ENCODE peak calls at places on chromosomes 5 and 9, in four cellular contexts. K is skeletal muscle cell, N is NCI-H1092, Y is GDM1. R is an unnamed sample.
A peak's percentile ranks its signal among the peaks of the same experiment; 100 is the strongest.

GRCh38 chr5:144307726-144308125 is 137.1 kb downstream of the KCTD16 start:
- DNase-seq in K (no peak), N (no peak), Y (no peak), R (no peak)

GRCh38 chr9:36802171-36802920 is 229.7 kb downstream of the MELK start:
- DNase-seq in K (peak; percentile 6), N (peak; percentile 70), Y (no peak), R (no peak)

GRCh38 chr9:96638606-96639364 is 16.3 kb downstream of the PRXL2C start:
- DNase-seq in K (no peak), N (no peak), Y (no peak), R (no peak)

GRCh38 chr9:18906656-18907395 is 126.2 kb downstream of the SAXO1 start:
- DNase-seq in K (peak; percentile 36), N (no peak), Y (no peak), R (no peak)

GRCh38 chr5:57338068-57338848 is 144.4 kb downstream of the ACTBL2 start:
- DNase-seq in K (no peak), N (no peak), Y (peak; percentile 20), R (no peak)

GRCh38 chr9:23747088-23747748 is 78.8 kb downstream of the ELAVL2 start:
- DNase-seq in K (no peak), N (no peak), Y (no peak), R (no peak)

GRCh38 chr5:41863871-41864486 is 6.2 kb downstream of the OXCT1 start:
- DNase-seq in K (peak; percentile 19), N (no peak), Y (no peak), R (no peak)

GRCh38 chr9:130352586-130353285 is 87.2 kb downstream of the HMCN2 start:
- DNase-seq in K (no peak), N (no peak), Y (no peak), R (no peak)

GRCh38 chr5:15501057-15501791 is 1.2 kb downstream of the FBXL7 start:
- DNase-seq in K (peak; percentile 52), N (no peak), Y (no peak), R (peak; percentile 65)

R was measured in amniotic stem cell.